ENCODE peak calls at places on chromosomes 4 and X, in four cellular contexts. One of them, this sample, is unnamed.

GRCh38 chrX:71096702-71097032 is 1.0 kb downstream of the FOXO4 start:
- DNase-seq in IMR-90: no peak
- DNase-seq in H1: no peak
- DNase-seq in H9: no peak
- DNase-seq in this sample: no peak

GRCh38 chrX:38882894-38883620 is 81.8 kb downstream of the MID1IP1 start:
- DNase-seq in IMR-90: peak; percentile 90
- DNase-seq in H1: no peak
- DNase-seq in H9: no peak
- DNase-seq in this sample: no peak

GRCh38 chrX:13747836-13748235 is 13.3 kb downstream of the OFD1 start:
- DNase-seq in IMR-90: peak; percentile 76
- DNase-seq in H1: no peak
- DNase-seq in H9: no peak
- DNase-seq in this sample: peak; percentile 51

GRCh38 chr4:5399790-5400421 is 308.5 kb downstream of the EVC2 start:
- DNase-seq in IMR-90: peak; percentile 38
- DNase-seq in H1: peak; percentile 49
- DNase-seq in H9: peak; percentile 55
- DNase-seq in this sample: peak; percentile 52

GRCh38 chr4:126046081-126046614 is 731.4 kb downstream of the FAT4 start:
- DNase-seq in IMR-90: peak; percentile 19
- DNase-seq in H1: no peak
- DNase-seq in H9: no peak
- DNase-seq in this sample: no peak

GRCh38 chr4:17523626-17524025 is 8.7 kb downstream of the CLRN2 start:
- DNase-seq in IMR-90: no peak
- DNase-seq in H1: no peak
- DNase-seq in H9: no peak
- DNase-seq in this sample: no peak

GRCh38 chrX:84339507-84340364 is 151.7 kb upstream of the RPS6KA6 start:
- DNase-seq in IMR-90: peak; percentile 6
- DNase-seq in H1: no peak
- DNase-seq in H9: no peak
- DNase-seq in this sample: peak; percentile 20

GRCh38 chrX:38806875-38807601 is 5.8 kb downstream of the MID1IP1 start:
- DNase-seq in IMR-90: no peak
- DNase-seq in H1: no peak
- DNase-seq in H9: no peak
- DNase-seq in this sample: peak; percentile 36

GRCh38 chrX:11470231-11470630 is 177.0 kb downstream of the AMELX start:
- DNase-seq in IMR-90: peak; percentile 86
- DNase-seq in H1: no peak
- DNase-seq in H9: no peak
- DNase-seq in this sample: no peak

GRCh38 chr4:133320576-133321170 is 171.6 kb downstream of the PCDH10 start:
- DNase-seq in IMR-90: peak; percentile 3
- DNase-seq in H1: no peak
- DNase-seq in H9: peak; percentile 40
- DNase-seq in this sample: peak; percentile 75

GRCh38 chr4:42501624-42502401 is 104.5 kb downstream of the SHISA3 start:
- DNase-seq in IMR-90: no peak
- DNase-seq in H1: no peak
- DNase-seq in H9: no peak
- DNase-seq in this sample: peak; percentile 83

GRCh38 chrX:121221321-121221977 is 174.0 kb downstream of the GLUD2 start:
- DNase-seq in IMR-90: no peak
- DNase-seq in H1: no peak
- DNase-seq in H9: no peak
- DNase-seq in this sample: no peak

GRCh38 chrX:40755291-40756249 is 20.2 kb upstream of the MED14 start:
- DNase-seq in IMR-90: peak; percentile 39
- DNase-seq in H1: no peak
- DNase-seq in H9: peak; percentile 37
- DNase-seq in this sample: peak; percentile 34

GRCh38 chr4:16505726-16506125 is 279.5 kb upstream of the TAPT1 start:
- DNase-seq in IMR-90: peak; percentile 23
- DNase-seq in H1: peak; percentile 55
- DNase-seq in H9: peak; percentile 61
- DNase-seq in this sample: peak; percentile 72

GRCh38 chrX:150257348-150258175 is 105.6 kb upstream of the MAMLD1 start:
- DNase-seq in IMR-90: no peak
- DNase-seq in H1: peak; percentile 23
- DNase-seq in H9: no peak
- DNase-seq in this sample: no peak

GRCh38 chrX:116285506-116285905 is 115.0 kb downstream of the AGTR2 start:
- DNase-seq in IMR-90: no peak
- DNase-seq in H1: no peak
- DNase-seq in H9: no peak
- DNase-seq in this sample: peak; percentile 0

GRCh38 chr4:7338059-7338452 is 96.7 kb downstream of the PSAPL1 start:
- DNase-seq in IMR-90: no peak
- DNase-seq in H1: no peak
- DNase-seq in H9: no peak
- DNase-seq in this sample: no peak

GRCh38 chr4:78747328-78747946 is 28.7 kb upstream of the BMP2K start:
- DNase-seq in IMR-90: peak; percentile 92
- DNase-seq in H1: no peak
- DNase-seq in H9: no peak
- DNase-seq in this sample: no peak

GRCh38 chr4:142656178-142656577 is 189.9 kb downstream of the INPP4B start:
- DNase-seq in IMR-90: no peak
- DNase-seq in H1: peak; percentile 57
- DNase-seq in H9: no peak
- DNase-seq in this sample: peak; percentile 70

GRCh38 chr4:153668647-153669046 is 15.4 kb upstream of the TLR2 start:
- DNase-seq in IMR-90: no peak
- DNase-seq in H1: no peak
- DNase-seq in H9: no peak
- DNase-seq in this sample: no peak

GRCh38 chr4:100872811-100873210 is 355.0 kb upstream of the EMCN start:
- DNase-seq in IMR-90: no peak
- DNase-seq in H1: no peak
- DNase-seq in H9: no peak
- DNase-seq in this sample: peak; percentile 18

GRCh38 chr4:39446483-39446841 is 12.3 kb downstream of the RPL9 start:
- DNase-seq in IMR-90: no peak
- DNase-seq in H1: no peak
- DNase-seq in H9: no peak
- DNase-seq in this sample: no peak

GRCh38 chr4:54527532-54527931 is 130.2 kb upstream of the KIT start:
- DNase-seq in IMR-90: no peak
- DNase-seq in H1: no peak
- DNase-seq in H9: no peak
- DNase-seq in this sample: no peak

GRCh38 chr4:168514249-168514852 is 17.5 kb downstream of the PALLD start:
- DNase-seq in IMR-90: peak; percentile 50
- DNase-seq in H1: no peak
- DNase-seq in H9: no peak
- DNase-seq in this sample: peak; percentile 17

GRCh38 chr4:171785392-171785791 is 27.8 kb upstream of the GALNTL6 start:
- DNase-seq in IMR-90: no peak
- DNase-seq in H1: no peak
- DNase-seq in H9: no peak
- DNase-seq in this sample: no peak

GRCh38 chrX:72268601-72269365 is 8.3 kb downstream of the RPS4X start:
- DNase-seq in IMR-90: peak; percentile 92
- DNase-seq in H1: no peak
- DNase-seq in H9: no peak
- DNase-seq in this sample: no peak

GRCh38 chrX:133337250-133337649 is 78.0 kb downstream of the GPC4 start:
- DNase-seq in IMR-90: no peak
- DNase-seq in H1: no peak
- DNase-seq in H9: no peak
- DNase-seq in this sample: no peak

GRCh38 chr4:85092536-85092935 is 126.0 kb upstream of the WDFY3 start:
- DNase-seq in IMR-90: no peak
- DNase-seq in H1: no peak
- DNase-seq in H9: no peak
- DNase-seq in this sample: no peak

GRCh38 chr4:61663310-61663709 is 463.2 kb downstream of the ADGRL3 start:
- DNase-seq in IMR-90: no peak
- DNase-seq in H1: no peak
- DNase-seq in H9: no peak
- DNase-seq in this sample: no peak

GRCh38 chr4:63841266-63841665 is 568.0 kb downstream of the TECRL start:
- DNase-seq in IMR-90: no peak
- DNase-seq in H1: no peak
- DNase-seq in H9: no peak
- DNase-seq in this sample: no peak

GRCh38 chrX:28188526-28188925 is 207.3 kb upstream of the DCAF8L1 start:
- DNase-seq in IMR-90: no peak
- DNase-seq in H1: no peak
- DNase-seq in H9: no peak
- DNase-seq in this sample: no peak

GRCh38 chrX:122441451-122441850 is 742.6 kb upstream of the GRIA3 start:
- DNase-seq in IMR-90: no peak
- DNase-seq in H1: no peak
- DNase-seq in H9: no peak
- DNase-seq in this sample: no peak

DNA sequence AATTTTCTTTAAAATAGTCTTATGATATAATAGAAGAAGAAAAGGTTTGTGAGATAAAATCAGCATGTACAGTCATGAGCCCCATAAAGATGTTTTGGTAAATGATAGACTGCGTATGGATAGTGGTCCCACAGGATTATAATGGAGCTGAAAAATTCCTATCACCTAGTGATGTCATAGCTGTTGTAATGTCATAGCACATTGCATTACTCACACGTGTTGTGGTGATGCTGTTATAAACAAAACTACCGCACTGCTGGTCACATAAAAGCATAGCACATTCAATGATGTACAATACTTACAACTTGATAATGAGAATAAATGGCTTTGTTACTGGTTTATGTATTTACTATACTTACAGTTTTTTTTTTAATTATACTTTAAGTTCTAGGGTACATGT is 715.2 kb upstream of the HTR2C start:
- DNase-seq in IMR-90: no peak
- DNase-seq in H1: no peak
- DNase-seq in H9: no peak
- DNase-seq in this sample: no peak
- H2BK120ac ChIP-seq in IMR-90: no peak overlapping the region
- H2BK120ac ChIP-seq in H1: no peak overlapping the region
- H2BK120ac ChIP-seq in H9: no peak overlapping the region
- H2BK120ac ChIP-seq in this sample: no peak overlapping the region

GRCh38 chrX:15623074-15623473 is 22.3 kb upstream of the ACE2 start:
- DNase-seq in IMR-90: no peak
- DNase-seq in H1: no peak
- DNase-seq in H9: no peak
- DNase-seq in this sample: no peak
- H2BK5ac ChIP-seq in IMR-90: no peak overlapping the region
- H2BK5ac ChIP-seq in H1: no peak overlapping the region
- H2BK5ac ChIP-seq in H9: no peak overlapping the region
- H2BK5ac ChIP-seq in this sample: no peak overlapping the region

GRCh38 chrX:130114141-130114561 is 3.9 kb upstream of the ELF4 start:
- DNase-seq in IMR-90: peak; percentile 19
- DNase-seq in H1: no peak
- DNase-seq in H9: no peak
- DNase-seq in this sample: no peak
- H4K5ac ChIP-seq in IMR-90: no peak overlapping the region
- H4K5ac ChIP-seq in H1: no peak overlapping the region
- H4K5ac ChIP-seq in H9: no peak overlapping the region
- H4K5ac ChIP-seq in this sample: no peak overlapping the region

DNA sequence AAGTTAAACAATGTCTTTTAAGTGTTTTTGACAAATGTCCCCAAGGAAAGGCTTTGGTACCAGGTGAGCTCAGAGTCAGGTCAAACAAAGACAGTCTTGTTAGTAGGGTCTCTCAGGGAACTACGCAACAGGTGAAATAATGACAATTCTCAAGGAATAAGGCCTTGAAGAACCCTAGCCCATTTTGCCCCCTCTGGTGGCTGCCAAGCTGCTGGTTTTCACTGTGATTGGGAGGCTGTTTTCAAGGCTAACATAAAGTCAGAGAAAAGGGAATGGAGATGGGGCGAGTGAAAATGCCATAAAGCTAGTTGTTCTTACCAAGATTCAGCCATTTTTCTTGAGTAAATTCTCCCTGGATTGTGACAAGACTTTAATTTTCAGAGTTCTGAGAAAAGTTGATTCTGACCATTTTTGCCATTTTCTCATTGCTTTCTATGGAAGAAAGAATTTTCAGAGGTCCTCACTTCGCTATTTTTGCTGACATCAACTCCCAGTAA is 58.7 kb downstream of the RWDD4 start:
- DNase-seq in IMR-90: no peak
- DNase-seq in H1: peak; percentile 49
- DNase-seq in H9: peak; percentile 48
- DNase-seq in this sample: peak; percentile 60
- H2BK120ac ChIP-seq in IMR-90: no peak overlapping the region
- H2BK120ac ChIP-seq in H1: no peak overlapping the region
- H2BK120ac ChIP-seq in H9: no peak overlapping the region
- H2BK120ac ChIP-seq in this sample: no peak overlapping the region

GRCh38 chrX:3712080-3712869 is 1.2 kb downstream of the PRKX start:
- DNase-seq in IMR-90: peak; percentile 32
- DNase-seq in H1: no peak
- DNase-seq in H9: no peak
- DNase-seq in this sample: peak; percentile 12
- H2BK5ac ChIP-seq in IMR-90: no peak overlapping the region
- H2BK5ac ChIP-seq in H1: no peak overlapping the region
- H2BK5ac ChIP-seq in H9: no peak overlapping the region
- H2BK5ac ChIP-seq in this sample: no peak overlapping the region

DNA sequence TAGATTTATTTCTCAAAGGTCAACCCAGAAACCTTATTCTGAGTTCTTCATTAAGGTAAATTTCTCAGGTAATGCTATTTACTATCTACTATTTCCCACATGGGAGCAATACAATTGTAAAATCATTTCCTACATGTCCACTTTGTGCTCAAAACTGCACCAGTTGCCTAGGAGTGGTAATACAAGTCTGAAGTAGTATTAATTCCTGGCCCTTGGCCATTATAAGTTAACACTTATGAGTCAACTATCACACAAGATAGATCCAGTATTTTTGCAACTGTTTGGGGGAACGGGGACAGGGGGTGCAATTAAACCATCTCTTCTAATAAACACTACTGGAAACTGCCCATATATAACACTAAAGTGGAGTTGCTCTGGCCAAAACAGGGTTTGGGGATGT is 48.9 kb downstream of the ACSL4 start:
- DNase-seq in IMR-90: peak; percentile 19
- DNase-seq in H1: no peak
- DNase-seq in H9: no peak
- DNase-seq in this sample: no peak
- H4K5ac ChIP-seq in IMR-90: no peak overlapping the region
- H4K5ac ChIP-seq in H1: no peak overlapping the region
- H4K5ac ChIP-seq in H9: no peak overlapping the region
- H4K5ac ChIP-seq in this sample: no peak overlapping the region

GRCh38 chr4:2763511-2763967 is 7.4 kb upstream of the TNIP2 start:
- DNase-seq in IMR-90: no peak
- DNase-seq in H1: no peak
- DNase-seq in H9: no peak
- DNase-seq in this sample: no peak
- H2BK120ac ChIP-seq in IMR-90: peak overlapping the region; percentile 64
- H2BK120ac ChIP-seq in H1: no peak overlapping the region
- H2BK120ac ChIP-seq in H9: no peak overlapping the region
- H2BK120ac ChIP-seq in this sample: no peak overlapping the region